ENCODE peak calls at places on chromosomes 5 and 9, in nine cellular contexts. R is activated CD8-positive, alpha-beta memory T cell treated with anti-CD3 and anti-CD28 coated beads for 1 hour; M is HEK293T; H is CMK; S is iris pigment epithelial cell; J is stimulated activated CD4-positive, alpha-beta T cell treated with anti-CD3 and anti-CD28 coated beads, Interleukin-1b, Interleukin-23, amount 100 ng/mL, for 4 hours; Q is amygdala; D is nephron progenitor cell; A is HFF-Myc. P is an unnamed sample.

GRCh38 chr5:158979749-158980521 is 119.8 kb downstream of the EBF1 start:
- DNase-seq in R (no peak), M (no peak), H (no peak), S (peak), J (no peak), Q (peak), D (no peak), A (no peak), P (no peak)

GRCh38 chr9:125890793-125891192 is 143.6 kb downstream of the PBX3 start:
- DNase-seq in R (no peak), M (no peak), H (no peak), S (no peak), J (no peak), Q (no peak), D (no peak), A (no peak), P (no peak)

GRCh38 chr5:151569132-151570046 is 21.7 kb downstream of the FAT2 start:
- DNase-seq in R (no peak), M (no peak), H (no peak), S (no peak), J (no peak), Q (no peak), D (no peak), A (no peak), P (no peak)

GRCh38 chr5:132915681-132916080 is 42.2 kb downstream of the LEAP2 start:
- DNase-seq in R (no peak), M (no peak), H (no peak), S (peak), J (no peak), Q (no peak), D (no peak), A (no peak), P (no peak)

GRCh38 chr5:136408996-136409395 is 43.7 kb upstream of the TRPC7 start:
- DNase-seq in R (no peak), M (no peak), H (no peak), S (no peak), J (no peak), Q (no peak), D (no peak), A (no peak), P (no peak)

GRCh38 chr5:2003206-2003605 is 120.5 kb upstream of the IRX4 start:
- DNase-seq in R (no peak), M (no peak), H (no peak), S (no peak), J (no peak), Q (no peak), D (no peak), A (no peak), P (no peak)

GRCh38 chr5:140345919-140346347 is 470 bp downstream of the HBEGF start:
- DNase-seq in R (no peak), M (peak), H (no peak), S (peak), J (no peak), Q (peak), D (peak), A (no peak), P (no peak)

GRCh38 chr9:129863059-129863690 is 27.9 kb downstream of the USP20 start:
- DNase-seq in R (no peak), M (no peak), H (peak), S (peak), J (no peak), Q (no peak), D (peak), A (no peak), P (peak)

GRCh38 chr5:77844408-77845272 is 68.5 kb upstream of the TBCA start:
- DNase-seq in R (no peak), M (no peak), H (no peak), S (peak), J (no peak), Q (peak), D (peak), A (no peak), P (no peak)

GRCh38 chr5:134091626-134092121 is 22.8 kb upstream of the TCF7 start:
- DNase-seq in R (no peak), M (no peak), H (no peak), S (no peak), J (no peak), Q (peak), D (no peak), A (no peak), P (no peak)

GRCh38 chr9:137240321-137240840 is 706 bp upstream of the TUBB4B start:
- DNase-seq in R (peak), M (peak), H (peak), S (peak), J (peak), Q (peak), D (peak), A (no peak), P (peak)

GRCh38 chr5:55613112-55613868 is 78.5 kb upstream of the PLPP1 start:
- DNase-seq in R (no peak), M (no peak), H (no peak), S (no peak), J (no peak), Q (no peak), D (no peak), A (no peak), P (no peak)

GRCh38 chr5:153813871-153814270 is 224.8 kb downstream of the FAM114A2 start:
- DNase-seq in R (no peak), M (no peak), H (no peak), S (no peak), J (no peak), Q (no peak), D (no peak), A (no peak), P (no peak)

GRCh38 chr5:34042302-34042701 is 711 bp downstream of the C1QTNF3 start:
- DNase-seq in R (no peak), M (no peak), H (no peak), S (no peak), J (no peak), Q (no peak), D (peak), A (no peak), P (no peak)

GRCh38 chr9:114592356-114592755 is 4.8 kb downstream of the ATP6V1G1 start:
- DNase-seq in R (no peak), M (no peak), H (no peak), S (peak), J (peak), Q (no peak), D (no peak), A (no peak), P (peak)

GRCh38 chr5:103259705-103260355 is 1.3 kb downstream of the MACIR start:
- DNase-seq in R (no peak), M (peak), H (no peak), S (peak), J (peak), Q (no peak), D (no peak), A (no peak), P (peak)

GRCh38 chr5:13034048-13034447 is 910.4 kb downstream of the DNAH5 start:
- DNase-seq in R (no peak), M (no peak), H (no peak), S (peak), J (no peak), Q (no peak), D (no peak), A (no peak), P (no peak)

GRCh38 chr9:94859226-94859625 is 132.7 kb downstream of the AOPEP start:
- DNase-seq in R (no peak), M (no peak), H (no peak), S (no peak), J (no peak), Q (no peak), D (no peak), A (no peak), P (no peak)

GRCh38 chr9:25472085-25472607 is 206.1 kb downstream of the TUSC1 start:
- DNase-seq in R (no peak), M (no peak), H (no peak), S (no peak), J (no peak), Q (no peak), D (no peak), A (no peak), P (no peak)

GRCh38 chr5:160197341-160198147 is 31.8 kb upstream of the FABP6 start:
- DNase-seq in R (no peak), M (no peak), H (peak), S (peak), J (no peak), Q (no peak), D (peak), A (no peak), P (no peak)

GRCh38 chr9:137365056-137365455 is 57.9 kb downstream of the EXD3 start:
- DNase-seq in R (no peak), M (no peak), H (no peak), S (no peak), J (no peak), Q (no peak), D (no peak), A (no peak), P (no peak)

GRCh38 chr9:79611091-79611614 is 39.4 kb downstream of the TLE4 start:
- DNase-seq in R (no peak), M (no peak), H (no peak), S (peak), J (no peak), Q (no peak), D (peak), A (peak), P (no peak)

GRCh38 chr5:140362875-140363630 is 3.1 kb downstream of the SLC4A9 start:
- DNase-seq in R (peak), M (peak), H (peak), S (peak), J (peak), Q (peak), D (peak), A (no peak), P (peak)

GRCh38 chr9:34647651-34648050 is 1.2 kb downstream of the GALT start:
- DNase-seq in R (no peak), M (no peak), H (no peak), S (no peak), J (no peak), Q (no peak), D (no peak), A (no peak), P (no peak)

GRCh38 chr5:141494761-141495455 is 6.0 kb downstream of the PCDHGC5 start:
- DNase-seq in R (no peak), M (no peak), H (no peak), S (no peak), J (no peak), Q (no peak), D (peak), A (no peak), P (no peak)

GRCh38 chr9:20990867-20991266 is 40.6 kb downstream of the HACD4 start:
- DNase-seq in R (no peak), M (no peak), H (no peak), S (no peak), J (no peak), Q (no peak), D (no peak), A (no peak), P (no peak)